ENCODE peak calls at places on chromosomes 12 and 14, in nine cellular contexts. W is neural progenitor cell; I is psoas muscle; Y is pancreas; E is uterus; F is kidney; J is gastrocnemius medialis; X is IMR-90; P is CD8-positive, alpha-beta T cell. H is an unnamed sample. For H3K4me1, the result is how much of the 10 kb centered on the place peaks cover.

GRCh38 chr12:13154027-13154538 is 42.4 kb upstream of the EMP1 start:
- DNase-seq in W (no peak), I (no peak), Y (no peak), E (no peak), F (no peak), J (no peak), X (peak), P (no peak), H (no peak)

GRCh38 chr14:56133547-56133946 is 15.3 kb downstream of the PELI2 start:
- DNase-seq in W (peak), I (no peak), Y (no peak), E (no peak), F (no peak), J (no peak), X (no peak), P (no peak), H (no peak)

GRCh38 chr14:29352681-29353080 is 575.0 kb downstream of the PRKD1 start:
- DNase-seq in W (no peak), I (no peak), Y (no peak), E (no peak), F (no peak), J (no peak), X (no peak), P (no peak), H (no peak)

GRCh38 chr14:85532981-85533820 is 3.3 kb downstream of the FLRT2 start:
- DNase-seq in W (peak), I (peak), Y (peak), E (peak), F (peak), J (peak), X (peak), P (no peak), H (no peak)

GRCh38 chr12:124512667-124513296 is 54.6 kb downstream of the NCOR2 start:
- DNase-seq in W (peak), I (peak), Y (peak), E (peak), F (peak), J (peak), X (peak), P (no peak), H (peak)

GRCh38 chr12:89451876-89452275 is 72.7 kb downstream of the GALNT4 start:
- DNase-seq in W (peak), I (peak), Y (no peak), E (peak), F (peak), J (no peak), X (peak), P (no peak), H (no peak)

GRCh38 chr14:100081997-100082625 is 16.9 kb downstream of the EVL start:
- DNase-seq in W (no peak), I (no peak), Y (no peak), E (no peak), F (no peak), J (no peak), X (no peak), P (no peak), H (no peak)

GRCh38 chr12:119247007-119247719 is 68.4 kb downstream of the HSPB8 start:
- DNase-seq in W (no peak), I (no peak), Y (no peak), E (no peak), F (no peak), J (peak), X (no peak), P (no peak), H (no peak)

GRCh38 chr14:75229576-75229922 is 49.1 kb upstream of the FOS start:
- DNase-seq in W (no peak), I (no peak), Y (peak), E (no peak), F (peak), J (no peak), X (no peak), P (no peak), H (no peak)

GRCh38 chr14:106044949-106045596 is 518.7 kb downstream of the TMEM121 start:
- DNase-seq in W (no peak), I (peak), Y (peak), E (no peak), F (peak), J (no peak), X (no peak), P (peak), H (no peak)

GRCh38 chr12:64759035-64759894 is at the start of gene GNS:
- DNase-seq in W (peak), I (peak), Y (peak), E (peak), F (peak), J (peak), X (peak), P (peak), H (peak)
- H3K27ac ChIP-seq in W (no peak), I (peak), Y (peak), E (peak), F (peak), J (peak), X (peak), P (peak), H (peak)

DNA sequence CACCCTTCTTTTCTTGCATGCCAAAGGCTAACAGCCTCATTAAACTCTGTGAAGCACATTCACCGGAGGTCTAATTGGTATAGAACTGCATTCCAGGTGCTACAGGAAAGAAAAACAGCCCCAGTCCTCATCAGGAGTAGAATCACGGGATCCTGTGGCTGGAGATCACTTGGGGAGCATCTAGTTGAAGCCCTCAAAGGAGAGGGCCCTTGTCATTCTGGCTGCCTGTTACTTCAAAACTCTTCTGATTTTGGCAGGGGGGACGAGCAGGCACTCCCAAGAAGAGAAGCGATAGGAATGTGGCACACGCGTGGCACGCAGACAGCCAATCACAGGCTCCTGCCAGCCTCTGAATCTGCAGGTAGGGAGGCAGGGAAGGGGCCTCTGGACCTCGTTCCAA is 154.3 kb downstream of the TTC7B start:
- DNase-seq in W (no peak), I (no peak), Y (no peak), E (no peak), F (no peak), J (no peak), X (no peak), P (no peak), H (no peak)
- H3K4me1 ChIP-seq in W (under half), I (under half), Y (under half), E (under half), F (under half), J (under half), X (under half), P (under half), H (under half)

GRCh38 chr14:44163946-44164345 is 343.1 kb downstream of the FSCB start:
- DNase-seq in W (no peak), I (no peak), Y (no peak), E (no peak), F (no peak), J (no peak), X (no peak), P (no peak), H (no peak)

GRCh38 chr14:44170099-44170498 is 337.0 kb downstream of the FSCB start:
- DNase-seq in W (no peak), I (no peak), Y (no peak), E (no peak), F (no peak), J (no peak), X (no peak), P (no peak), H (no peak)

GRCh38 chr14:44165286-44165685 is 341.8 kb downstream of the FSCB start:
- DNase-seq in W (no peak), I (no peak), Y (no peak), E (no peak), F (no peak), J (no peak), X (no peak), P (no peak), H (no peak)

GRCh38 chr14:44168566-44168965 is 338.5 kb downstream of the FSCB start:
- DNase-seq in W (no peak), I (no peak), Y (no peak), E (no peak), F (no peak), J (no peak), X (no peak), P (no peak), H (no peak)

GRCh38 chr14:44166611-44167010 is 340.5 kb downstream of the FSCB start:
- DNase-seq in W (no peak), I (no peak), Y (no peak), E (no peak), F (no peak), J (no peak), X (no peak), P (no peak), H (no peak)
- H3K27ac ChIP-seq in W (no peak), I (no peak), Y (no peak), E (no peak), F (no peak), J (no peak), X (no peak), P (no peak), H (no peak)

DNA sequence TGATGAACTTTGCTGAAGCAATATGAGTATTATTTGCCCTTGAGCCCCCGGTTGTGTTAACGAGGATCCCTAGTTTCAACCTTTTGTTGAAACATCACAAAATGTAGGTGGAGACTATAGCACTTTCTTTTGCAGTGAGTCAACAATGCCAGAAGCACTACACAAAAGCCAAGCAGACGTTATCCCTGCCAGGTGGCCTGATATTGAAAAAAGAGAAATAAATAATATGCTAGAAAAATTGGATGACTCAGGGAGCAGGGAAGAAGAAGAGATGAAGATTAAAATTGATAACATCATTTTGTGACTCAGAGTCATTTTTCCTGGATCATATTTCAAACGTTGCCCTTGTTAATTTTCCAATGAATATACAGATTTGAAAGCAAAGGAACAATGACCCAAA is 58.2 kb downstream of the RERG start:
- DNase-seq in W (no peak), I (no peak), Y (no peak), E (no peak), F (no peak), J (no peak), X (no peak), P (no peak), H (no peak)
- H3K4me1 ChIP-seq in W (under half), I (under half), Y (under half), E (under half), F (under half), J (under half), X (under half), P (under half), H (half or more)

GRCh38 chr14:54211562-54212308 is 185.1 kb upstream of the CDKN3 start:
- DNase-seq in W (no peak), I (no peak), Y (no peak), E (no peak), F (no peak), J (no peak), X (peak), P (no peak), H (no peak)

GRCh38 chr14:54207476-54207875 is 189.3 kb upstream of the CDKN3 start:
- DNase-seq in W (no peak), I (no peak), Y (no peak), E (no peak), F (no peak), J (no peak), X (no peak), P (no peak), H (no peak)

GRCh38 chr14:54207991-54208520 is 188.8 kb upstream of the CDKN3 start:
- DNase-seq in W (no peak), I (no peak), Y (no peak), E (no peak), F (no peak), J (no peak), X (no peak), P (no peak), H (no peak)

GRCh38 chr14:54208751-54209150 is 188.1 kb upstream of the CDKN3 start:
- DNase-seq in W (no peak), I (no peak), Y (no peak), E (no peak), F (no peak), J (no peak), X (no peak), P (no peak), H (no peak)

GRCh38 chr14:54209501-54210231 is 187.1 kb upstream of the CDKN3 start:
- DNase-seq in W (no peak), I (no peak), Y (no peak), E (no peak), F (no peak), J (no peak), X (peak), P (no peak), H (no peak)
- H3K27ac ChIP-seq in W (no peak), I (no peak), Y (no peak), E (no peak), F (no peak), J (no peak), X (no peak), P (no peak), H (no peak)